ENCODE peak calls at places on chromosomes 4 and X, in four cellular contexts. H is cardiac muscle cell, V is cardiac fibroblast, E is upper lobe of left lung. T is an unnamed sample.

GRCh38 chr4:93396274-93396673 is 432.3 kb upstream of the ATOH1 start:
- DNase-seq in H (peak), V (peak), E (no peak), T (peak)

GRCh38 chrX:345020-345925 is 26.7 kb upstream of the GTPBP6 start:
- DNase-seq in H (no peak), V (no peak), E (no peak), T (no peak)

GRCh38 chrX:2672084-2672483 is 19.0 kb upstream of the CD99 start:
- DNase-seq in H (no peak), V (no peak), E (no peak), T (no peak)

GRCh38 chrX:1442724-1443367 is 9.9 kb downstream of the ASMTL start:
- DNase-seq in H (no peak), V (no peak), E (peak), T (no peak)

GRCh38 chr4:128823025-128823661 is 13.6 kb downstream of the JADE1 start:
- DNase-seq in H (peak), V (peak), E (no peak), T (peak)

GRCh38 chrX:47148946-47149345 is 3.9 kb downstream of the RBM10 start:
- DNase-seq in H (peak), V (peak), E (no peak), T (peak)

GRCh38 chrX:68114573-68115199 is 318.6 kb downstream of the OPHN1 start:
- DNase-seq in H (peak), V (peak), E (no peak), T (peak)

GRCh38 chr4:112348488-112349158 is 51.5 kb downstream of the ALPK1 start:
- DNase-seq in H (peak), V (peak), E (peak), T (peak)

GRCh38 chr4:98262431-98262830 is 1.2 kb downstream of the RAP1GDS1 start:
- DNase-seq in H (peak), V (no peak), E (no peak), T (peak)

GRCh38 chr4:93828830-93829530 is 427 bp downstream of the ATOH1 start:
- DNase-seq in H (no peak), V (no peak), E (no peak), T (no peak)

GRCh38 chr4:15375707-15376106 is 52.1 kb upstream of the C1QTNF7 start:
- DNase-seq in H (no peak), V (no peak), E (no peak), T (no peak)

GRCh38 chr4:14478504-14478903 is 523.8 kb upstream of the CPEB2 start:
- DNase-seq in H (no peak), V (no peak), E (no peak), T (no peak)

GRCh38 chrX:65702956-65703355 is 35.5 kb downstream of the MSN start:
- DNase-seq in H (no peak), V (no peak), E (no peak), T (no peak)

GRCh38 chrX:41692162-41692749 is 3.5 kb downstream of the GPR34 start:
- DNase-seq in H (peak), V (peak), E (no peak), T (peak)

GRCh38 chr4:104728380-104729122 is 233.9 kb upstream of the CXXC4 start:
- DNase-seq in H (peak), V (peak), E (no peak), T (peak)

GRCh38 chr4:16824278-16824806 is 74.1 kb downstream of the LDB2 start:
- DNase-seq in H (no peak), V (no peak), E (no peak), T (no peak)
- TF ChIP-seq CTCF in H (no peak), V (no peak), E (no peak), T (no peak)

GRCh38 chr4:7252051-7252450 is 59.7 kb downstream of the SORCS2 start:
- DNase-seq in H (no peak), V (no peak), E (no peak), T (no peak)
- H3K4me3 ChIP-seq in H (no peak), V (no peak), E (no peak), T (no peak)

GRCh38 chr4:151674804-151675290 is 86.0 kb downstream of the GATB start:
- DNase-seq in H (peak), V (peak), E (peak), T (peak)
- TF ChIP-seq CTCF in H (no peak), V (no peak), E (no peak), T (peak)

DNA sequence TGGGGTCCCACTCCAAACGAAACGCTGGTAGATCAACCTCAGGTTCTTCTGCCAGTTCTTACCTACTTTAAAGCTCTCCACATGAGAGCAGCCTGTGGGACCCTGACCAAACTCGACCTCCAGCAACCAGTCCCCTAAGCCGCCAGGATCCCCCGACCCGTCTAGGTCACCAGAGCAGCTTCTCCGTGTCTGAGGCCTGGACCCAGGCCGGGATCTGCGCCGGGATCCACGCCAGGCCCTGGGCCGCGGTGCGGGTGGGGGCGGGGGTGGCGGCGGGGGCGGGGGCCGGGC is 1.4 kb downstream of the USP51 start:
- DNase-seq in H (no peak), V (no peak), E (no peak), T (no peak)
- H3K4me3 ChIP-seq in H (peak), V (peak), E (no peak), T (peak)

GRCh38 chr4:64718091-64718490 is 308.8 kb upstream of the TECRL start:
- DNase-seq in H (peak), V (peak), E (no peak), T (no peak)

GRCh38 chr4:64715741-64716140 is 306.5 kb upstream of the TECRL start:
- DNase-seq in H (no peak), V (no peak), E (no peak), T (no peak)

GRCh38 chr4:64713256-64713840 is 304.1 kb upstream of the TECRL start:
- DNase-seq in H (peak), V (peak), E (no peak), T (peak)
- TF ChIP-seq CTCF in H (peak), V (peak), E (no peak), T (peak)